ENCODE peak calls at places on chromosomes 7 and 10, in eight cellular contexts. Y is GM23248, Q is H54, R is Panc1, X is transverse colon, M is neural crest cell, E is T-helper 9 cell, B is psoas muscle. N is an unnamed sample.

GRCh38 chr7:96591159-96591899 is 118.3 kb downstream of the SEM1 start:
- DNase-seq in M (no peak), R (no peak), B (no peak), Q (no peak), E (no peak), X (no peak), Y (no peak), N (no peak)

GRCh38 chr7:53744361-53744760 is 708.9 kb downstream of the POM121L12 start:
- DNase-seq in M (no peak), E (no peak), Y (no peak), Q (no peak), B (no peak), X (no peak), R (no peak), N (no peak)

GRCh38 chr10:21399392-21400015 is 126.0 kb downstream of the SKIDA1 start:
- DNase-seq in X (no peak), R (no peak), E (no peak), B (no peak), M (no peak), Q (no peak), Y (peak), N (no peak)

GRCh38 chr7:68754414-68754813 is 843.9 kb upstream of the AUTS2 start:
- DNase-seq in M (no peak), Q (no peak), Y (no peak), R (no peak), E (no peak), X (no peak), B (no peak), N (no peak)

GRCh38 chr10:101305241-101306230 is 48.4 kb upstream of the BTRC start:
- DNase-seq in M (no peak), E (no peak), R (no peak), Q (no peak), Y (no peak), X (no peak), B (no peak), N (no peak)

GRCh38 chr10:71203124-71203523 is 9.2 kb upstream of the UNC5B start:
- DNase-seq in E (no peak), R (no peak), M (no peak), Y (no peak), Q (no peak), B (no peak), X (no peak), N (no peak)

GRCh38 chr10:8144496-8144895 is 90.0 kb downstream of the GATA3 start:
- DNase-seq in B (no peak), R (no peak), X (no peak), Q (no peak), E (no peak), M (no peak), Y (no peak), N (no peak)

GRCh38 chr10:46216836-46217748 is 69.7 kb upstream of the ANTXRL start:
- DNase-seq in M (no peak), Q (no peak), Y (peak), B (no peak), E (no peak), R (no peak), X (no peak), N (no peak)

GRCh38 chr10:100743626-100744135 is 1.7 kb upstream of the PAX2 start:
- DNase-seq in X (peak), B (no peak), M (no peak), Y (peak), R (no peak), Q (peak), E (peak), N (peak)

GRCh38 chr10:1577945-1578344 is 159.4 kb downstream of the ADARB2 start:
- DNase-seq in R (no peak), B (no peak), M (no peak), Y (no peak), Q (no peak), E (no peak), X (no peak), N (no peak)

GRCh38 chr10:72328045-72328828 is 26.5 kb downstream of the DNAJB12 start:
- DNase-seq in E (no peak), M (peak), Q (peak), R (peak), Y (peak), X (peak), B (peak), N (no peak)

GRCh38 chr7:81926154-81926553 is 156.3 kb upstream of the HGF start:
- DNase-seq in M (no peak), R (no peak), E (no peak), X (no peak), Y (peak), Q (no peak), B (no peak), N (no peak)

GRCh38 chr7:116122972-116123595 is 87.3 kb upstream of the TES start:
- DNase-seq in Q (peak), E (no peak), X (no peak), M (no peak), R (peak), B (no peak), Y (peak), N (no peak)

GRCh38 chr10:104642311-104643022 is 1.4 kb downstream of the SORCS3 start:
- DNase-seq in Q (no peak), M (peak), B (no peak), R (no peak), X (no peak), Y (peak), E (no peak), N (no peak)

GRCh38 chr10:86715836-86716235 is 40.6 kb upstream of the BMPR1A start:
- DNase-seq in E (no peak), B (no peak), R (no peak), M (no peak), Y (no peak), Q (no peak), X (no peak), N (no peak)

GRCh38 chr7:71566991-71567390 is 435.0 kb downstream of the GALNT17 start:
- DNase-seq in Q (no peak), X (no peak), M (no peak), Y (no peak), B (no peak), R (no peak), E (no peak), N (no peak)